ENCODE peak calls at places on chromosomes 6 and 20, in ten cellular contexts. One of them, this sample, is unnamed.

GRCh38 chr20:16520154-16520553 is 53.1 kb downstream of the KIF16B start:
- DNase-seq in anterior cingulate cortex: no peak
- DNase-seq in SW480: no peak
- DNase-seq in CD8-positive, alpha-beta memory T cell: no peak
- DNase-seq in skeletal muscle cell: no peak
- DNase-seq in Panc1: no peak
- DNase-seq in nephron progenitor cell: no peak
- DNase-seq in SW 1271: no peak
- DNase-seq in mesenteric fat pad: no peak
- DNase-seq in epithelial cell of prostate: no peak
- DNase-seq in this sample: no peak

GRCh38 chr6:148617522-148617921 is 129.3 kb upstream of the UST start:
- DNase-seq in anterior cingulate cortex: no peak
- DNase-seq in SW480: peak; percentile 10
- DNase-seq in CD8-positive, alpha-beta memory T cell: no peak
- DNase-seq in skeletal muscle cell: no peak
- DNase-seq in Panc1: no peak
- DNase-seq in nephron progenitor cell: no peak
- DNase-seq in SW 1271: no peak
- DNase-seq in mesenteric fat pad: no peak
- DNase-seq in epithelial cell of prostate: no peak
- DNase-seq in this sample: no peak

GRCh38 chr6:11606287-11606686 is 68.7 kb downstream of the TMEM170B start:
- DNase-seq in anterior cingulate cortex: peak; percentile 10
- DNase-seq in SW480: no peak
- DNase-seq in CD8-positive, alpha-beta memory T cell: no peak
- DNase-seq in skeletal muscle cell: no peak
- DNase-seq in Panc1: no peak
- DNase-seq in nephron progenitor cell: no peak
- DNase-seq in SW 1271: no peak
- DNase-seq in mesenteric fat pad: no peak
- DNase-seq in epithelial cell of prostate: no peak
- DNase-seq in this sample: peak; percentile 57

GRCh38 chr6:96685702-96686101 is 122.8 kb downstream of the FHL5 start:
- DNase-seq in anterior cingulate cortex: no peak
- DNase-seq in SW480: no peak
- DNase-seq in CD8-positive, alpha-beta memory T cell: no peak
- DNase-seq in skeletal muscle cell: no peak
- DNase-seq in Panc1: no peak
- DNase-seq in nephron progenitor cell: no peak
- DNase-seq in SW 1271: no peak
- DNase-seq in mesenteric fat pad: no peak
- DNase-seq in epithelial cell of prostate: no peak
- DNase-seq in this sample: no peak

GRCh38 chr20:63740070-63740500 is 509 bp downstream of the SLC2A4RG start:
- DNase-seq in anterior cingulate cortex: no peak
- DNase-seq in SW480: peak; percentile 31
- DNase-seq in CD8-positive, alpha-beta memory T cell: peak; percentile 67
- DNase-seq in skeletal muscle cell: no peak
- DNase-seq in Panc1: no peak
- DNase-seq in nephron progenitor cell: peak; percentile 64
- DNase-seq in SW 1271: no peak
- DNase-seq in mesenteric fat pad: no peak
- DNase-seq in epithelial cell of prostate: no peak
- DNase-seq in this sample: no peak

GRCh38 chr20:14235355-14235754 is 102.1 kb downstream of the FLRT3 start:
- DNase-seq in anterior cingulate cortex: no peak
- DNase-seq in SW480: no peak
- DNase-seq in CD8-positive, alpha-beta memory T cell: no peak
- DNase-seq in skeletal muscle cell: peak; percentile 55
- DNase-seq in Panc1: no peak
- DNase-seq in nephron progenitor cell: no peak
- DNase-seq in SW 1271: no peak
- DNase-seq in mesenteric fat pad: no peak
- DNase-seq in epithelial cell of prostate: peak; percentile 31
- DNase-seq in this sample: no peak

GRCh38 chr20:52124821-52125220 is 66.8 kb downstream of the ZFP64 start:
- DNase-seq in anterior cingulate cortex: no peak
- DNase-seq in SW480: peak; percentile 20
- DNase-seq in CD8-positive, alpha-beta memory T cell: no peak
- DNase-seq in skeletal muscle cell: no peak
- DNase-seq in Panc1: no peak
- DNase-seq in nephron progenitor cell: no peak
- DNase-seq in SW 1271: no peak
- DNase-seq in mesenteric fat pad: no peak
- DNase-seq in epithelial cell of prostate: no peak
- DNase-seq in this sample: no peak

GRCh38 chr20:21809961-21810523 is 104.6 kb downstream of the PAX1 start:
- DNase-seq in anterior cingulate cortex: no peak
- DNase-seq in SW480: no peak
- DNase-seq in CD8-positive, alpha-beta memory T cell: no peak
- DNase-seq in skeletal muscle cell: no peak
- DNase-seq in Panc1: no peak
- DNase-seq in nephron progenitor cell: no peak
- DNase-seq in SW 1271: no peak
- DNase-seq in mesenteric fat pad: no peak
- DNase-seq in epithelial cell of prostate: no peak
- DNase-seq in this sample: no peak

GRCh38 chr20:37956099-37956498 is 53.2 kb downstream of the VSTM2L start:
- DNase-seq in anterior cingulate cortex: no peak
- DNase-seq in SW480: no peak
- DNase-seq in CD8-positive, alpha-beta memory T cell: no peak
- DNase-seq in skeletal muscle cell: no peak
- DNase-seq in Panc1: no peak
- DNase-seq in nephron progenitor cell: no peak
- DNase-seq in SW 1271: no peak
- DNase-seq in mesenteric fat pad: no peak
- DNase-seq in epithelial cell of prostate: no peak
- DNase-seq in this sample: no peak

GRCh38 chr6:140486468-140487361 is 1112.3 kb upstream of the CITED2 start:
- DNase-seq in anterior cingulate cortex: no peak
- DNase-seq in SW480: no peak
- DNase-seq in CD8-positive, alpha-beta memory T cell: no peak
- DNase-seq in skeletal muscle cell: no peak
- DNase-seq in Panc1: no peak
- DNase-seq in nephron progenitor cell: no peak
- DNase-seq in SW 1271: no peak
- DNase-seq in mesenteric fat pad: no peak
- DNase-seq in epithelial cell of prostate: no peak
- DNase-seq in this sample: no peak

GRCh38 chr6:110741517-110741916 is 73.8 kb downstream of the CDK19 start:
- DNase-seq in anterior cingulate cortex: no peak
- DNase-seq in SW480: no peak
- DNase-seq in CD8-positive, alpha-beta memory T cell: no peak
- DNase-seq in skeletal muscle cell: no peak
- DNase-seq in Panc1: no peak
- DNase-seq in nephron progenitor cell: no peak
- DNase-seq in SW 1271: no peak
- DNase-seq in mesenteric fat pad: no peak
- DNase-seq in epithelial cell of prostate: no peak
- DNase-seq in this sample: no peak

GRCh38 chr6:146543211-146543939 is at the start of gene RAB32:
- DNase-seq in anterior cingulate cortex: peak; percentile 76
- DNase-seq in SW480: peak; percentile 78
- DNase-seq in CD8-positive, alpha-beta memory T cell: no peak
- DNase-seq in skeletal muscle cell: peak; percentile 77
- DNase-seq in Panc1: no peak
- DNase-seq in nephron progenitor cell: peak; percentile 87
- DNase-seq in SW 1271: peak; percentile 74
- DNase-seq in mesenteric fat pad: peak; percentile 99
- DNase-seq in epithelial cell of prostate: peak; percentile 43
- DNase-seq in this sample: peak; percentile 82

GRCh38 chr6:21327326-21328140 is 266.0 kb upstream of the SOX4 start:
- DNase-seq in anterior cingulate cortex: no peak
- DNase-seq in SW480: no peak
- DNase-seq in CD8-positive, alpha-beta memory T cell: no peak
- DNase-seq in skeletal muscle cell: no peak
- DNase-seq in Panc1: no peak
- DNase-seq in nephron progenitor cell: no peak
- DNase-seq in SW 1271: no peak
- DNase-seq in mesenteric fat pad: no peak
- DNase-seq in epithelial cell of prostate: no peak
- DNase-seq in this sample: no peak

GRCh38 chr6:92700411-92700810 is 718.9 kb downstream of the EPHA7 start:
- DNase-seq in anterior cingulate cortex: no peak
- DNase-seq in SW480: no peak
- DNase-seq in CD8-positive, alpha-beta memory T cell: no peak
- DNase-seq in skeletal muscle cell: no peak
- DNase-seq in Panc1: no peak
- DNase-seq in nephron progenitor cell: no peak
- DNase-seq in SW 1271: no peak
- DNase-seq in mesenteric fat pad: no peak
- DNase-seq in epithelial cell of prostate: no peak
- DNase-seq in this sample: no peak

GRCh38 chr20:57663241-57663640 is 43.0 kb upstream of the ZBP1 start:
- DNase-seq in anterior cingulate cortex: no peak
- DNase-seq in SW480: no peak
- DNase-seq in CD8-positive, alpha-beta memory T cell: no peak
- DNase-seq in skeletal muscle cell: no peak
- DNase-seq in Panc1: no peak
- DNase-seq in nephron progenitor cell: peak; percentile 0
- DNase-seq in SW 1271: no peak
- DNase-seq in mesenteric fat pad: peak; percentile 67
- DNase-seq in epithelial cell of prostate: no peak
- DNase-seq in this sample: no peak

GRCh38 chr6:154993710-154994109 is 1.4 kb upstream of the TIAM2 start:
- DNase-seq in anterior cingulate cortex: no peak
- DNase-seq in SW480: no peak
- DNase-seq in CD8-positive, alpha-beta memory T cell: no peak
- DNase-seq in skeletal muscle cell: no peak
- DNase-seq in Panc1: no peak
- DNase-seq in nephron progenitor cell: no peak
- DNase-seq in SW 1271: no peak
- DNase-seq in mesenteric fat pad: peak; percentile 55
- DNase-seq in epithelial cell of prostate: no peak
- DNase-seq in this sample: no peak

GRCh38 chr6:115830895-115831294 is 229.8 kb downstream of the FRK start:
- DNase-seq in anterior cingulate cortex: no peak
- DNase-seq in SW480: no peak
- DNase-seq in CD8-positive, alpha-beta memory T cell: no peak
- DNase-seq in skeletal muscle cell: no peak
- DNase-seq in Panc1: no peak
- DNase-seq in nephron progenitor cell: no peak
- DNase-seq in SW 1271: no peak
- DNase-seq in mesenteric fat pad: no peak
- DNase-seq in epithelial cell of prostate: no peak
- DNase-seq in this sample: no peak